ENCODE peak calls at places on chromosomes 3 and 15, in four cellular contexts. S is astrocyte of the cerebellum, H is pancreas, B is prostate gland. R is an unnamed sample.

GRCh38 chr3:53375019-53375418 is 27.7 kb upstream of the DCP1A start:
- DNase-seq in S (peak), B (peak), H (peak), R (no peak)

GRCh38 chr15:22966321-22967083 is 13.7 kb downstream of the CYFIP1 start:
- DNase-seq in S (no peak), H (no peak), B (no peak), R (no peak)

GRCh38 chr3:146218880-146219866 is 31.7 kb downstream of the PLSCR4 start:
- DNase-seq in B (peak), S (peak), H (no peak), R (no peak)

GRCh38 chr3:46448721-46449120 is 16.0 kb downstream of the LTF start:
- DNase-seq in B (no peak), H (no peak), S (no peak), R (no peak)

GRCh38 chr15:44654858-44655257 is 8.6 kb downstream of the SPG11 start:
- DNase-seq in S (no peak), H (no peak), B (no peak), R (peak)

GRCh38 chr3:30779686-30780287 is 114.7 kb downstream of the GADL1 start:
- DNase-seq in S (no peak), H (no peak), B (no peak), R (no peak)

GRCh38 chr15:62343397-62343796 is 178.3 kb upstream of the C2CD4B start:
- DNase-seq in S (no peak), H (no peak), B (no peak), R (no peak)

GRCh38 chr3:187714404-187714979 is 12.1 kb upstream of the RTP2 start:
- DNase-seq in B (peak), H (no peak), S (peak), R (no peak)

GRCh38 chr3:109532257-109533216 is 195.2 kb upstream of the DPPA4 start:
- DNase-seq in S (peak), B (no peak), H (no peak), R (peak)

GRCh38 chr3:147497301-147497700 is 88.1 kb downstream of the ZIC1 start:
- DNase-seq in S (no peak), H (no peak), B (no peak), R (no peak)

GRCh38 chr3:127792664-127793292 is 29.5 kb downstream of the MGLL start:
- DNase-seq in H (no peak), B (no peak), S (peak), R (peak)

GRCh38 chr15:59532770-59533379 is 78.7 kb upstream of the GCNT3 start:
- DNase-seq in H (no peak), S (peak), B (peak), R (no peak)

GRCh38 chr15:85164841-85165466 is 183.3 kb downstream of the PDE8A start:
- DNase-seq in S (no peak), B (peak), H (no peak), R (no peak)

GRCh38 chr15:100778831-100779288 is 100.8 kb upstream of the ALDH1A3 start:
- DNase-seq in H (no peak), S (no peak), B (peak), R (no peak)

GRCh38 chr3:122987726-122988319 is 39.7 kb downstream of the SEMA5B start:
- DNase-seq in S (no peak), H (no peak), B (no peak), R (no peak)

GRCh38 chr15:33454346-33454745 is 143.6 kb downstream of the RYR3 start:
- DNase-seq in H (no peak), S (no peak), B (no peak), R (no peak)

GRCh38 chr15:43292375-43293078 is 25.8 kb upstream of the TGM5 start:
- DNase-seq in S (no peak), H (no peak), B (no peak), R (no peak)

GRCh38 chr3:197308591-197308990 is 10.2 kb upstream of the DLG1 start:
- DNase-seq in B (no peak), S (no peak), H (no peak), R (no peak)

GRCh38 chr3:53750253-53751210 is 95.7 kb downstream of the CHDH start:
- DNase-seq in H (no peak), B (no peak), S (no peak), R (no peak)

GRCh38 chr15:80418892-80419537 is 14.8 kb downstream of the ARNT2 start:
- DNase-seq in H (no peak), B (no peak), S (no peak), R (peak)

GRCh38 chr3:128496019-128496601 is 3.1 kb upstream of the GATA2 start:
- DNase-seq in B (no peak), S (no peak), H (no peak), R (no peak)

GRCh38 chr3:196053487-196053886 is 28.4 kb downstream of the TFRC start:
- DNase-seq in S (no peak), B (no peak), H (no peak), R (no peak)

GRCh38 chr15:90915216-90915807 is 12.2 kb downstream of the MAN2A2 start:
- DNase-seq in B (no peak), H (no peak), S (no peak), R (no peak)

GRCh38 chr15:90917569-90917968 is 14.5 kb downstream of the MAN2A2 start:
- DNase-seq in B (no peak), S (no peak), H (no peak), R (no peak)

GRCh38 chr15:90914240-90915080 is 11.4 kb downstream of the MAN2A2 start:
- DNase-seq in B (no peak), H (peak), S (no peak), R (no peak)

GRCh38 chr15:90916461-90916860 is 13.4 kb downstream of the MAN2A2 start:
- DNase-seq in H (no peak), B (no peak), S (no peak), R (no peak)

DNA sequence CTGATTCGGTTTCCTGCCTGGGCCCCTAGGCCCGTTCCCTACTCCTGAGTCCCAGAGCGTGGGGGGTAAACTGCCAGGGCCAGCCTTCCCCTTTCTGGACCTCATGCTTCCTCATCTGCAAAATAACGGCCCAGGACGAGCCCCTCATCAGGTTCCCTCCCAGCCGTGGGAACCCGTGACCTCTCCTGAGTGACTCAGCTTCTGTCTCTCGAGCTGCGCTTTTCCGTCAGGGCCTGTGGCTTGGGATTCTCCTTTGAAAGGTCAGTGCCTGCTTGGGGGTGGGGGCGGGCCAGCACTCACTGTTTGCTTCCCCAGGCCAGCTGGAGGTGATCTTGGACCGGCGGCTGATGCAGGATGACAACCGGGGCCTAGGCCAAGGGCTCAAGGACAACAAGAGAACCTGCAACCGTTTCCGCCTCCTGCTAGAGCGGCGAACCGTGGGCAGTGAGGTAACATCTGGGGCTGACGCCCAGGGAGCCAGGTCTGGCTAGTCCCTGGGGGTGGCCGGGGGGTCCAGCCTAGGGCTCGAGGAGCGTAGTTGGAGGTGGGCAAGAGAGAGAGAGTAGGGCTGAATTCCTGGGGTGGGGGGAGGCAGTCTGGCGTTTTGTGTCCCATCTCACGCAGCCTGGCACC is 12.8 kb downstream of the MAN2A2 start:
- DNase-seq in S (no peak), B (no peak), H (peak), R (no peak)
- H3K4me3 ChIP-seq in S (no peak), B (no peak), H (no peak), R (no peak)

GRCh38 chr3:44242716-44243115 is 1.0 kb downstream of the TOPAZ1 start:
- DNase-seq in B (no peak), S (no peak), H (no peak), R (no peak)
- H3K4me3 ChIP-seq in B (no peak), S (no peak), H (no peak), R (no peak)

GRCh38 chr3:129571605-129572547 is 28.9 kb downstream of the H1-8 start:
- DNase-seq in H (no peak), B (no peak), S (no peak), R (no peak)

GRCh38 chr3:129575233-129575986 is 31.1 kb downstream of the PLXND1 start:
- DNase-seq in S (no peak), H (no peak), B (no peak), R (no peak)

GRCh38 chr3:129574206-129574605 is 31.2 kb downstream of the H1-8 start:
- DNase-seq in H (no peak), S (no peak), B (no peak), R (no peak)

GRCh38 chr3:129572603-129573002 is 29.6 kb downstream of the H1-8 start:
- DNase-seq in S (no peak), B (no peak), H (no peak), R (no peak)

GRCh38 chr3:129573493-129573892 is 30.5 kb downstream of the H1-8 start:
- DNase-seq in S (no peak), H (no peak), B (no peak), R (no peak)
- H3K4me3 ChIP-seq in S (no peak), H (no peak), B (no peak), R (no peak)

DNA sequence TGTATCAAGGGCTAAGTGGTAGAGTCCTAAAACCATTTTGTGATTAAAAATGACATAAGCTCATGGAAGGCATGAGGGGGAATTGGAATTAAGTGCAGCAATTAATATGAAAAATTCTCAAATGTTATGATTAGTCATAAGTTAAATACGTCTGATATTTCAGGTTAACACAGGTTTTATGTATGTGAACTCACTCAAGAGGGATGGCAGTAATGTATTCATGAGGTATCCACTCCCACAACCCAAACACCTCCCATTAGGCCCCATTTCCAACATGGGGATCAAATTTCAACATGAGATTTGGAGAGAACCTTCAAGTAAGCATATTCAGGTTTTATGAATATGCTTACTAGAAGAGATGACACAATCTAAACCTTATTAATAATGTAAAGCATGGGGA is 41.6 kb upstream of the IL20RB start:
- DNase-seq in B (no peak), H (no peak), S (no peak), R (no peak)
- H3K4me3 ChIP-seq in B (no peak), H (no peak), S (no peak), R (no peak)

DNA sequence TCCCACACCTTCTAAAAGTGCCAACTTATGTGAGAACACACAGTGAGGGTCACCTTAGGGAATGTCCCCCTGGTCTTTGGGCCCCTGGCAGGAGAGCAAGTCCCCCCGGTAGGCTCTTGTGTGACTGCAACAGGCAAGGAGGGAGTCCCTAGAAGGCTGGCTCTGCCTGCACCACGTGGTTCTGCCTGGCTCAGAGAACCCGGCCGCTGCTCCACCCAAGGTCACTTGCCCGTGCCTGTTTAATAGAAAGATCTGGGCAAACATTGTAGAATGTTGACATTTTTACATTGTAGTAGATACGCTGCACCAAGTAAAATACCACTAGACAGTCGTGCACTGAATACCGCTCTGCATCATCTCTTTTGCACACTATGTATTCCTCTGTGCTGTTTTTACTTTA is 21.9 kb downstream of the GABRA5 start:
- DNase-seq in B (peak), H (peak), S (no peak), R (no peak)
- H3K4me3 ChIP-seq in B (no peak), H (no peak), S (no peak), R (no peak)

R was measured in AG09309.